ENCODE peak calls at places on chromosomes 13 and 19, in seven cellular contexts. Y is astrocyte of the spinal cord, M is GM13976, N is IMR-90, U is AG10803, S is HFF-Myc, H is heart right ventricle. L is an unnamed sample.

GRCh38 chr19:1259873-1260748 is 9.0 kb upstream of the CIRBP start:
- DNase-seq in S (no peak), Y (no peak), M (no peak), U (no peak), N (no peak), H (no peak), L (peak)

GRCh38 chr13:54394908-54395307 is 1366.3 kb downstream of the OLFM4 start:
- DNase-seq in H (no peak), S (no peak), Y (no peak), M (no peak), U (no peak), N (no peak), L (no peak)

GRCh38 chr13:92510416-92510815 is 716.2 kb upstream of the GPC6 start:
- DNase-seq in N (peak), S (no peak), H (no peak), M (no peak), U (no peak), Y (peak), L (no peak)

GRCh38 chr13:98442391-98443230 is 134.3 kb downstream of the STK24 start:
- DNase-seq in S (no peak), U (no peak), Y (no peak), M (no peak), N (no peak), H (no peak), L (no peak)

GRCh38 chr19:52896431-52897148 is 845 bp downstream of the ZNF320 start:
- DNase-seq in H (peak), Y (peak), N (peak), U (peak), M (peak), S (no peak), L (peak)

GRCh38 chr19:30387311-30388115 is 15.3 kb downstream of the ZNF536 start:
- DNase-seq in M (no peak), H (no peak), N (no peak), U (no peak), S (no peak), Y (no peak), L (no peak)

GRCh38 chr13:30870049-30870884 is 35.8 kb upstream of the MEDAG start:
- DNase-seq in H (peak), Y (peak), N (peak), U (peak), M (peak), S (peak), L (no peak)

GRCh38 chr19:1850809-1851544 is 2.7 kb upstream of the REXO1 start:
- DNase-seq in H (no peak), U (no peak), N (no peak), S (no peak), M (no peak), Y (no peak), L (no peak)

GRCh38 chr19:15815306-15815705 is at the start of gene OR10H1:
- DNase-seq in Y (no peak), U (no peak), M (no peak), S (no peak), H (no peak), N (no peak), L (no peak)

GRCh38 chr13:65095697-65096096 is 2134.4 kb downstream of the PCDH9 start:
- DNase-seq in N (no peak), M (no peak), Y (no peak), S (no peak), U (no peak), H (no peak), L (no peak)

GRCh38 chr13:101490400-101491015 is 38.0 kb downstream of the ITGBL1 start:
- DNase-seq in N (no peak), U (peak), Y (no peak), H (no peak), S (no peak), M (no peak), L (no peak)

GRCh38 chr13:32956595-32956933 is 59.7 kb upstream of the KL start:
- DNase-seq in S (no peak), M (no peak), U (peak), N (no peak), Y (no peak), H (no peak), L (no peak)

GRCh38 chr19:3383121-3383722 is 16.8 kb downstream of the NFIC start:
- DNase-seq in M (no peak), S (no peak), U (no peak), Y (no peak), H (no peak), N (no peak), L (peak)

GRCh38 chr13:112951674-112952371 is 17.2 kb upstream of the MCF2L start:
- DNase-seq in U (no peak), Y (no peak), N (no peak), M (no peak), S (no peak), H (no peak), L (no peak)

GRCh38 chr19:13953021-13953531 is 767 bp downstream of the DCAF15 start:
- DNase-seq in U (peak), Y (peak), N (peak), H (no peak), M (no peak), S (no peak), L (no peak)

GRCh38 chr19:3969435-3970312 is 1.2 kb downstream of the DAPK3 start:
- DNase-seq in N (peak), U (peak), S (no peak), H (no peak), M (no peak), Y (peak), L (no peak)

GRCh38 chr19:47438793-47439220 is 19.5 kb upstream of the MEIS3 start:
- DNase-seq in M (no peak), S (no peak), Y (no peak), H (no peak), U (no peak), N (no peak), L (no peak)

GRCh38 chr19:2033825-2034159 is 17.3 kb downstream of the MKNK2 start:
- DNase-seq in N (no peak), Y (no peak), H (no peak), U (no peak), M (no peak), S (no peak), L (no peak)

GRCh38 chr19:41939861-41940442 is 11.7 kb upstream of the ERFL start:
- DNase-seq in S (no peak), M (peak), U (no peak), N (no peak), Y (no peak), H (no peak), L (peak)

GRCh38 chr13:66556306-66556705 is 673.8 kb downstream of the PCDH9 start:
- DNase-seq in M (no peak), H (no peak), S (no peak), Y (no peak), N (peak), U (peak), L (no peak)

GRCh38 chr13:44449999-44450821 is 76.6 kb downstream of the SERP2 start:
- DNase-seq in H (no peak), Y (no peak), M (no peak), N (no peak), U (no peak), S (no peak), L (no peak)

GRCh38 chr19:52910648-52911047 is 12.6 kb downstream of the ZNF888 start:
- DNase-seq in N (no peak), H (no peak), Y (no peak), M (no peak), U (no peak), S (no peak), L (no peak)

GRCh38 chr13:89455741-89456140 is 1784.6 kb downstream of the SLITRK5 start:
- DNase-seq in Y (peak), N (no peak), U (no peak), M (no peak), S (no peak), H (no peak), L (no peak)

GRCh38 chr13:80515296-80515695 is 174.4 kb upstream of the SPRY2 start:
- DNase-seq in H (no peak), U (no peak), N (no peak), S (no peak), Y (no peak), M (no peak), L (no peak)

GRCh38 chr13:101529419-101529818 is 76.9 kb downstream of the ITGBL1 start:
- DNase-seq in S (no peak), M (no peak), Y (peak), U (peak), H (no peak), N (peak), L (no peak)

GRCh38 chr13:101325423-101325822 is 90.9 kb downstream of the NALCN start:
- DNase-seq in H (no peak), Y (no peak), S (no peak), M (no peak), U (no peak), N (no peak), L (no peak)

GRCh38 chr13:89061821-89062220 is 1390.7 kb downstream of the SLITRK5 start:
- DNase-seq in U (no peak), Y (no peak), S (no peak), N (no peak), H (no peak), M (no peak), L (no peak)

GRCh38 chr13:114111577-114111976 is 20.8 kb downstream of the RASA3 start:
- DNase-seq in Y (peak), S (no peak), U (peak), N (peak), M (no peak), H (no peak), L (no peak)

GRCh38 chr19:4288091-4288777 is 9.2 kb downstream of the SHD start:
- DNase-seq in H (no peak), Y (no peak), N (no peak), S (no peak), U (no peak), M (no peak), L (no peak)

GRCh38 chr19:30227661-30228112 is 144.5 kb upstream of the ZNF536 start:
- DNase-seq in S (no peak), N (peak), H (peak), U (peak), Y (peak), M (peak), L (peak)

GRCh38 chr13:100630564-100630963 is 42.0 kb upstream of the GGACT start:
- DNase-seq in H (no peak), N (no peak), Y (peak), U (no peak), M (no peak), S (no peak), L (no peak)

GRCh38 chr13:31895687-31896086 is 135.9 kb upstream of the FRY start:
- DNase-seq in S (no peak), Y (no peak), U (no peak), M (no peak), H (no peak), N (no peak), L (no peak)

GRCh38 chr13:98997738-98998641 is 20.1 kb upstream of the DOCK9 start:
- DNase-seq in M (no peak), N (no peak), S (peak), U (peak), H (no peak), Y (peak), L (no peak)

GRCh38 chr19:54667217-54667616 is 4.4 kb downstream of the LILRB4 start:
- DNase-seq in U (no peak), H (no peak), M (no peak), S (no peak), Y (no peak), N (no peak), L (no peak)

GRCh38 chr19:18426416-18426767 is 7.2 kb downstream of the SSBP4 start:
- DNase-seq in Y (no peak), S (no peak), U (no peak), H (no peak), M (no peak), N (no peak), L (no peak)

GRCh38 chr19:18424890-18425514 is 5.8 kb downstream of the SSBP4 start:
- DNase-seq in N (no peak), U (no peak), M (no peak), Y (no peak), S (no peak), H (no peak), L (no peak)

GRCh38 chr19:18424122-18424889 is 5.1 kb downstream of the SSBP4 start:
- DNase-seq in M (no peak), S (no peak), Y (no peak), N (no peak), H (no peak), U (no peak), L (no peak)

GRCh38 chr19:18427080-18427751 is 8.0 kb downstream of the SSBP4 start:
- DNase-seq in H (no peak), S (no peak), N (no peak), U (no peak), M (no peak), Y (no peak), L (no peak)

GRCh38 chr19:18425515-18426415 is 6.6 kb downstream of the SSBP4 start:
- DNase-seq in Y (peak), M (no peak), N (peak), H (peak), S (no peak), U (peak), L (no peak)
- TF ChIP-seq CTCF in Y (peak), M (no peak), N (peak), H (no peak), S (no peak), U (peak), L (no peak)

GRCh38 chr19:39128511-39129079 is 3.0 kb downstream of the PAK4 start:
- DNase-seq in M (no peak), S (no peak), Y (no peak), H (no peak), N (no peak), U (peak), L (no peak)
- TF ChIP-seq CTCF in M (no peak), S (no peak), Y (no peak), H (no peak), N (no peak), U (peak), L (no peak)

GRCh38 chr13:41196620-41197019 is 2.3 kb upstream of the KBTBD7 start:
- DNase-seq in S (no peak), U (no peak), M (no peak), H (no peak), Y (no peak), N (no peak), L (no peak)
- TF ChIP-seq CTCF in S (peak), U (peak), M (no peak), H (no peak), Y (peak), N (peak), L (no peak)

DNA sequence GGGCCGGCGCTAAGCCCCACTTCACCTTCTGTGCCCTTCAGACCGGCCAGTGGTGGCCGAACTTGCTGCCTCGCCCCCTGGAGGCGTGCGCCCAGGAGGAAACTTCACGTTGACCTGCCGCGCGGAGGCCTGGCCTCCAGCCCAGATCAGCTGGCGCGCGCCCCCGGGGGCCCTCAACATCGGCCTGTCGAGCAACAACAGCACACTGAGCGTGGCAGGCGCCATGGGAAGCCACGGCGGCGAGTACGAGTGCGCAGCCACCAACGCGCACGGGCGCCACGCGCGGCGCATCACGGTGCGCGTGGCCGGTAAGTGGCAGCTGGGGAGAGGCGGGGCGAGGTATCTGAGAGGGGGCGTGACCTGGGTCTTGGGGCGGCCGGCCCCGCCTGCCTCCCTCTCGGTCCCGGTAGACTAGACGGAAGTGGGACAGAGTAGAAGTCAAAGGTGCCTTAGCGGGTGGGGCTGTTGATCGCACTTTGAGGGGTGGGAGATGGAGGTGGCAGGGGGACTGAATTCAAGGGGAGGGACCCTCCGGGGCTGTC is 5.6 kb downstream of the ICAM5 start:
- DNase-seq in M (peak), U (no peak), Y (no peak), N (no peak), H (peak), S (no peak), L (peak)
- TF ChIP-seq CTCF in M (no peak), U (peak), Y (peak), N (no peak), H (no peak), S (peak), L (no peak)

GRCh38 chr13:47397739-47398138 is 500.9 kb upstream of the HTR2A start:
- DNase-seq in H (no peak), M (no peak), N (peak), S (no peak), Y (peak), U (no peak), L (no peak)
- TF ChIP-seq CTCF in H (no peak), M (no peak), N (peak), S (no peak), Y (no peak), U (no peak), L (no peak)

GRCh38 chr13:111519041-111519440 is 198.6 kb downstream of the TEX29 start:
- DNase-seq in Y (no peak), S (no peak), N (no peak), M (no peak), U (no peak), H (no peak), L (no peak)
- TF ChIP-seq CTCF in Y (no peak), S (no peak), N (no peak), M (no peak), U (no peak), H (no peak), L (no peak)

GRCh38 chr13:94972262-94972661 is 259.9 kb upstream of the SOX21 start:
- DNase-seq in N (no peak), U (no peak), M (no peak), H (no peak), S (no peak), Y (no peak), L (no peak)

GRCh38 chr13:94967183-94968039 is 255.1 kb upstream of the SOX21 start:
- DNase-seq in S (no peak), Y (peak), U (no peak), H (no peak), M (peak), N (no peak), L (peak)

GRCh38 chr13:94968757-94969086 is 256.4 kb upstream of the SOX21 start:
- DNase-seq in N (no peak), H (no peak), U (no peak), M (no peak), S (no peak), Y (no peak), L (no peak)

GRCh38 chr13:94966380-94966779 is 254.0 kb upstream of the SOX21 start:
- DNase-seq in M (no peak), N (no peak), U (no peak), H (no peak), S (no peak), Y (no peak), L (no peak)

GRCh38 chr13:94968040-94968756 is 255.9 kb upstream of the SOX21 start:
- DNase-seq in Y (peak), H (peak), U (no peak), N (no peak), S (no peak), M (peak), L (no peak)
- TF ChIP-seq CTCF in Y (peak), H (no peak), U (no peak), N (no peak), S (no peak), M (no peak), L (no peak)